ENCODE peak calls at places on chromosomes 3 and 15, in four cellular contexts. One of them, this sample, is unnamed.

GRCh38 chr15:29348308-29348914 is 78.8 kb upstream of the NSMCE3 start:
- DNase-seq in progenitor cell of endocrine pancreas: no peak
- DNase-seq in dorsolateral prefrontal cortex: peak
- DNase-seq in Caco-2: no peak
- DNase-seq in this sample: no peak

GRCh38 chr3:136070953-136071949 is 105.7 kb downstream of the PPP2R3A start:
- DNase-seq in dorsolateral prefrontal cortex: no peak
- DNase-seq in Caco-2: peak
- DNase-seq in progenitor cell of endocrine pancreas: no peak
- DNase-seq in this sample: peak

GRCh38 chr3:37855363-37855970 is 6.2 kb upstream of the CTDSPL start:
- DNase-seq in progenitor cell of endocrine pancreas: peak
- DNase-seq in Caco-2: peak
- DNase-seq in dorsolateral prefrontal cortex: peak
- DNase-seq in this sample: peak

GRCh38 chr15:84750583-84751092 is 2.2 kb downstream of the ZNF592 start:
- DNase-seq in dorsolateral prefrontal cortex: no peak
- DNase-seq in Caco-2: peak
- DNase-seq in progenitor cell of endocrine pancreas: no peak
- DNase-seq in this sample: no peak

GRCh38 chr3:41746215-41746614 is 215.7 kb downstream of the ULK4 start:
- DNase-seq in Caco-2: no peak
- DNase-seq in dorsolateral prefrontal cortex: no peak
- DNase-seq in progenitor cell of endocrine pancreas: no peak
- DNase-seq in this sample: no peak

GRCh38 chr3:147400999-147401398 is 5.3 kb downstream of the ZIC4 start:
- DNase-seq in dorsolateral prefrontal cortex: no peak
- DNase-seq in Caco-2: no peak
- DNase-seq in progenitor cell of endocrine pancreas: no peak
- DNase-seq in this sample: no peak

GRCh38 chr3:36932979-36933378 is 11.9 kb downstream of the TRANK1 start:
- DNase-seq in progenitor cell of endocrine pancreas: no peak
- DNase-seq in dorsolateral prefrontal cortex: no peak
- DNase-seq in Caco-2: peak
- DNase-seq in this sample: no peak

GRCh38 chr15:68586274-68586961 is 7.6 kb downstream of the CORO2B start:
- DNase-seq in dorsolateral prefrontal cortex: no peak
- DNase-seq in progenitor cell of endocrine pancreas: no peak
- DNase-seq in Caco-2: peak
- DNase-seq in this sample: no peak

GRCh38 chr3:69744507-69744906 is 5.2 kb downstream of the MITF start:
- DNase-seq in Caco-2: no peak
- DNase-seq in progenitor cell of endocrine pancreas: no peak
- DNase-seq in dorsolateral prefrontal cortex: no peak
- DNase-seq in this sample: no peak

GRCh38 chr3:172625404-172625803 is 85.5 kb downstream of the NCEH1 start:
- DNase-seq in dorsolateral prefrontal cortex: no peak
- DNase-seq in progenitor cell of endocrine pancreas: no peak
- DNase-seq in Caco-2: no peak
- DNase-seq in this sample: no peak

GRCh38 chr3:134242649-134243637 is 7.7 kb downstream of the RYK start:
- DNase-seq in Caco-2: peak
- DNase-seq in dorsolateral prefrontal cortex: no peak
- DNase-seq in progenitor cell of endocrine pancreas: no peak
- DNase-seq in this sample: no peak

GRCh38 chr3:30664884-30665283 is 58.5 kb downstream of the TGFBR2 start:
- DNase-seq in Caco-2: no peak
- DNase-seq in progenitor cell of endocrine pancreas: no peak
- DNase-seq in dorsolateral prefrontal cortex: no peak
- DNase-seq in this sample: no peak

GRCh38 chr3:29978036-29978435 is 628.4 kb upstream of the TGFBR2 start:
- DNase-seq in dorsolateral prefrontal cortex: no peak
- DNase-seq in Caco-2: no peak
- DNase-seq in progenitor cell of endocrine pancreas: no peak
- DNase-seq in this sample: no peak

GRCh38 chr3:159948423-159949140 is 40.1 kb upstream of the IL12A start:
- DNase-seq in dorsolateral prefrontal cortex: no peak
- DNase-seq in Caco-2: no peak
- DNase-seq in progenitor cell of endocrine pancreas: no peak
- DNase-seq in this sample: no peak

GRCh38 chr15:63012444-63012843 is 30.1 kb upstream of the TPM1 start:
- DNase-seq in dorsolateral prefrontal cortex: no peak
- DNase-seq in progenitor cell of endocrine pancreas: no peak
- DNase-seq in Caco-2: no peak
- DNase-seq in this sample: no peak

GRCh38 chr15:63906266-63906584 is 72.5 kb upstream of the HERC1 start:
- DNase-seq in progenitor cell of endocrine pancreas: no peak
- DNase-seq in Caco-2: no peak
- DNase-seq in dorsolateral prefrontal cortex: no peak
- DNase-seq in this sample: no peak

GRCh38 chr3:81435050-81435449 is 326.4 kb downstream of the GBE1 start:
- DNase-seq in Caco-2: no peak
- DNase-seq in dorsolateral prefrontal cortex: no peak
- DNase-seq in progenitor cell of endocrine pancreas: no peak
- DNase-seq in this sample: no peak

GRCh38 chr3:23991236-23992050 is 46.4 kb downstream of the NR1D2 start:
- DNase-seq in Caco-2: no peak
- DNase-seq in progenitor cell of endocrine pancreas: no peak
- DNase-seq in dorsolateral prefrontal cortex: no peak
- DNase-seq in this sample: no peak

DNA sequence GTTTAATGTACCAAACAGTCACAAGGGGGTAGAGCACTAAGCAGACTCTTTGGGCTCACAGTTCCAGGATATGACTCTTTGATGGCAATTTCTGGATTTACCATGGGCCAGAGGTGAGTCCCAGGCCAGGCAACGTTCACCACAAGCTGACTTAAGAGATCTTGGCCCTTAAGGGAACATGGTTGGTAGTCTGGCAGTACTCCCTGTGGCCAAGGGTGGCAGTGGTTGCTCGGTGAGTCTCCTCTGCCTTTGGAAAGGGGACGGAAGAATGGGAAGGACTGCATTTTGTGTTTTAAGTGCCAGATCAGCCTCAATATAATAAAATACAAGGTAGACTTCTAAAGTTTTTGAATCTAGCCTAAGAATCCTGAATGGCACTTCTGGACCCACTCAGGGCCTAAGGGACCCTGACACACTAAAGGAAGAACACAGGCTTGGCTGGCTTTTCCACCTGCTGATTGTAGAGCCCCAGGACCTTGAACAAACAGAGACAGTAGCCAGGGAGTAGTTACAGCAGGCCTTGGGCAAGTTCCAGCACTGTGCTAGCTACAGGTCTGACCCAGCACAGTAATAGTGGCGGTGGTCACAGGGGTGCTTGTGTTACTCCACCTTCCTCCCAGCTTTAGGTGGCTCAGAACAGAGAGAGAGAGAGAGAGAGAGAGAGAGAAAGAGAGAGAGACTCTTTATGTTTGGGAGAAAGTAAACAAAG is 730.7 kb upstream of the ALCAM start:
- DNase-seq in progenitor cell of endocrine pancreas: no peak
- DNase-seq in dorsolateral prefrontal cortex: no peak
- DNase-seq in Caco-2: no peak
- DNase-seq in this sample: no peak
- TF ChIP-seq CTCF in progenitor cell of endocrine pancreas: no peak
- TF ChIP-seq CTCF in dorsolateral prefrontal cortex: no peak
- TF ChIP-seq CTCF in Caco-2: no peak
- TF ChIP-seq CTCF in this sample: no peak

GRCh38 chr3:14913926-14914776 is 33.2 kb upstream of the NR2C2 start:
- DNase-seq in Caco-2: no peak
- DNase-seq in progenitor cell of endocrine pancreas: no peak
- DNase-seq in dorsolateral prefrontal cortex: no peak
- DNase-seq in this sample: no peak
- TF ChIP-seq CTCF in Caco-2: peak
- TF ChIP-seq CTCF in progenitor cell of endocrine pancreas: peak
- TF ChIP-seq CTCF in dorsolateral prefrontal cortex: no peak
- TF ChIP-seq CTCF in this sample: peak

GRCh38 chr3:194869482-194870169 is 183.9 kb downstream of the FAM43A start:
- DNase-seq in progenitor cell of endocrine pancreas: no peak
- DNase-seq in dorsolateral prefrontal cortex: no peak
- DNase-seq in Caco-2: peak
- DNase-seq in this sample: no peak
- TF ChIP-seq CTCF in progenitor cell of endocrine pancreas: no peak
- TF ChIP-seq CTCF in dorsolateral prefrontal cortex: no peak
- TF ChIP-seq CTCF in Caco-2: no peak
- TF ChIP-seq CTCF in this sample: no peak

DNA sequence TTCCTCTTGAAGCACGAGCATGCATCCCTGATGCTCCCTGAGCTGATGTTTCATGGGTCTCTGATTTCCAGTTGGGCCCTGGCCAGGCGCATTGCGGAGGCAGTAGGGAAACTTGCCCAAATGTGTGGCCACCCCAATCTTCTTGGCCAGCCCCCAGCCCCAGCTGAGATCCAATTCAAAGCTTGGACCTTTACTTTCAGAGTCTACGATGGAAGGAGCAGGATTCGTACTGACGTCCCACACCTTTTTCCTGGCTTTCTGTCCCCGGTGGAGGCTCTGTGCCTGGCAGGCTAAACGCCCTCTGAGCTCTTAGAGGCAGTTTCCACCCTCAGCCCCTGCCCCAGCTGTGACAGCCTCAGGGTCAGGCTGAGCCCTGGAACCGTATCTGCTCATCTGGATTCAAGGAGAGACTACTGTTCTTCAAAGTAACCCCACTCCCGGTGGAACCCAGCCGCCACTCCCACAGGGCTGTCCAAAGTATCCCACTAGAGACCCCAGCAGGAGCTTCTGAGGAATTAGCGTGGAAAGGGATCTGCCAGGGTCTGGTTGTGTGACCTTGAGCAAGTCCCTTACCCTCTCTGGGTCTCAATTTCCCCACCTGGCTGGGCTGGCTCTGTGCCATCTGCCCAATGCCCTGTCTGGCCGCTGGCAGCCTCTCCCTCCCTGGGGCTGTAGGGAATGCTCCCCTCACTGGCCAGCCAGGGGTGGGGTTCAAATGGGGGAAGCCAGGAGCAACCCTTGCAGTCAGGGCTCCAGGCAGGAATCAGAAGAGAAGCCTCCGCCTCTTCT is 37.3 kb downstream of the CPN2 start:
- DNase-seq in Caco-2: no peak
- DNase-seq in dorsolateral prefrontal cortex: no peak
- DNase-seq in progenitor cell of endocrine pancreas: no peak
- DNase-seq in this sample: no peak
- TF ChIP-seq CTCF in Caco-2: no peak
- TF ChIP-seq CTCF in dorsolateral prefrontal cortex: no peak
- TF ChIP-seq CTCF in progenitor cell of endocrine pancreas: no peak
- TF ChIP-seq CTCF in this sample: no peak

GRCh38 chr15:94670436-94671034 is 439.2 kb downstream of the MCTP2 start:
- DNase-seq in Caco-2: no peak
- DNase-seq in progenitor cell of endocrine pancreas: no peak
- DNase-seq in dorsolateral prefrontal cortex: no peak
- DNase-seq in this sample: no peak

GRCh38 chr15:94667109-94667508 is 435.7 kb downstream of the MCTP2 start:
- DNase-seq in Caco-2: no peak
- DNase-seq in progenitor cell of endocrine pancreas: no peak
- DNase-seq in dorsolateral prefrontal cortex: no peak
- DNase-seq in this sample: no peak

GRCh38 chr15:94673801-94674200 is 442.4 kb downstream of the MCTP2 start:
- DNase-seq in Caco-2: no peak
- DNase-seq in progenitor cell of endocrine pancreas: no peak
- DNase-seq in dorsolateral prefrontal cortex: no peak
- DNase-seq in this sample: no peak

GRCh38 chr15:94674251-94674650 is 442.9 kb downstream of the MCTP2 start:
- DNase-seq in progenitor cell of endocrine pancreas: no peak
- DNase-seq in Caco-2: no peak
- DNase-seq in dorsolateral prefrontal cortex: no peak
- DNase-seq in this sample: no peak

DNA sequence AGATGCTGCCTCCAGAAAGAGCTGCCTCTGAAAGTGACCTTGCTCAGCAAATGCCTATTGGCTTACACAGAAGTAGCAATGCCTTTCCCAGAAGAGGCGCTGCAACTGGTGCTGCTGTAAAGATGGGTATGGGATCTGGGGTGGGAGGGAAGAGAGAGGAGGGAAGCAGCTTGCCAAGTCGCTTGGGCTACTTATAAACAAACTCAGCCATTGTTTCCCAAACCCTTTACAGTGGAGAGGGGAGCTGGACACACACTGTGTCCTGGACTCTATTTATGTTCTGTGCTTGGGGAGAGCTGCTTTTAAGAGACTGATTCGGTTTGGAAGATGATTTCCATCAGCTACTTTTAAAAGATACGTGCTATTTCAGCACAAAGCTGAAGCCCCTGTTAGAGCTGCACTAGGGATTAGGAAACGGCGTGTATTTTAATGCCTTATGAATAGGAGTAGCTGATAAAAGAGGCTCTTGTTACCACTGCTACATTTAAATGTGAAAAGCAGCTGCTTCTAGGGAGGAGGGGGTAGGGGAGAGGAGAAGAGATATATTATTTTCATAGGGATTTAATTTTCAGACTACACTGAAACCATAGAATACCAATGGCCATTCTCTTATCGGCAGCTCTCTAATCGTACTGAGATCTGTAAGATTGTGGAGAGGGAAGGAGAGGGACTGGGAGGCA is 440.6 kb downstream of the MCTP2 start:
- DNase-seq in progenitor cell of endocrine pancreas: no peak
- DNase-seq in Caco-2: no peak
- DNase-seq in dorsolateral prefrontal cortex: no peak
- DNase-seq in this sample: peak
- TF ChIP-seq CTCF in progenitor cell of endocrine pancreas: no peak
- TF ChIP-seq CTCF in Caco-2: no peak
- TF ChIP-seq CTCF in dorsolateral prefrontal cortex: no peak
- TF ChIP-seq CTCF in this sample: no peak

GRCh38 chr3:12822725-12823373 is 18.5 kb downstream of the RPL32 start:
- DNase-seq in progenitor cell of endocrine pancreas: no peak
- DNase-seq in Caco-2: no peak
- DNase-seq in dorsolateral prefrontal cortex: no peak
- DNase-seq in this sample: no peak
- TF ChIP-seq CTCF in progenitor cell of endocrine pancreas: peak
- TF ChIP-seq CTCF in Caco-2: peak
- TF ChIP-seq CTCF in dorsolateral prefrontal cortex: peak
- TF ChIP-seq CTCF in this sample: peak

DNA sequence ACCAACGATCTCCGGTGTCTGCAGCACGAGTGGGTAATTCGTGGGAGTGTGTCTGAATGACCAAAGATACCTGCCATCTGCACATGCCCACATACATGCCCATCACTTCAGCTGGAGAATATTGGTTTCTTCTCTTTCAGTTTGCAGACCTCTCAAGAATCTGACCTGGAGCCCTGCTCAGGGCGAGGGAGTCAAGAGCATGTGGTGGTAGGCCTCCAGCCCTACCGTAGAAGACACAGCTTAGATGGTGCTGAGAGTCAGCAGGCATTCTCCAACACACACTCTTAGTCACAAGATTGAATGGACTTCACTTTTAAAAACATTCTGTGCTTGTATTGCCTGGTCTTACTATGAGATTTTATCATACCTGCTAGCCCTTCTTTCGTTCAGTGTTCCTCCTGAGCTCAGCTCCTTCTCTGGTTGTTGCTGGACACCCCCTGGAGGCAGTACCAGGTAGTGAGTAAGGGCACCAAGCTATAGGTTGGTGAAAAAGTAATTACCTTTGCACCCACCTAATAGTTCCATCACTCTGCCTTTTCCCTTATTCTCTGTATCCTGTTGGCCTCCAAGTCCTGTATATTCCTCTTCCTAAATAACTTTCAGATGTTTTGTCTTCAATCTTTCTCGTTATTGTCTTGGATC is 252.0 kb downstream of the CACNA2D3 start:
- DNase-seq in Caco-2: no peak
- DNase-seq in dorsolateral prefrontal cortex: no peak
- DNase-seq in progenitor cell of endocrine pancreas: peak
- DNase-seq in this sample: peak
- TF ChIP-seq CTCF in Caco-2: peak
- TF ChIP-seq CTCF in dorsolateral prefrontal cortex: peak
- TF ChIP-seq CTCF in progenitor cell of endocrine pancreas: peak
- TF ChIP-seq CTCF in this sample: peak